ENCODE peak calls at places on chromosome 20, in four cellular contexts. C is IMR-90, R is esophagus squamous epithelium, E is left lung. H is an unnamed sample. For H3K9me3, the result is how much of the 10 kb centered on the place peaks cover.

GRCh38 chr20:688809-689208 is 13.2 kb upstream of the SCRT2 start:
- DNase-seq in R (no peak), C (peak), E (no peak), H (no peak)

GRCh38 chr20:46621492-46621891 is 29.8 kb downstream of the SLC13A3 start:
- DNase-seq in C (peak), E (no peak), R (no peak), H (no peak)

GRCh38 chr20:48783533-48784272 is 44.1 kb downstream of the PREX1 start:
- DNase-seq in E (no peak), R (no peak), C (peak), H (no peak)

GRCh38 chr20:3923818-3924217 is 34.6 kb downstream of the PANK2 start:
- DNase-seq in C (peak), R (no peak), E (no peak), H (no peak)

GRCh38 chr20:44017905-44018683 is 103.4 kb downstream of the TOX2 start:
- DNase-seq in C (peak), E (peak), R (no peak), H (peak)

GRCh38 chr20:19304886-19305415 is 92.5 kb downstream of the SLC24A3 start:
- DNase-seq in C (no peak), R (no peak), E (no peak), H (no peak)

GRCh38 chr20:53609501-53610445 is 16.1 kb upstream of the ZNF217 start:
- DNase-seq in R (peak), C (peak), E (peak), H (no peak)

GRCh38 chr20:36304786-36305495 is 1.2 kb upstream of the DLGAP4 start:
- DNase-seq in C (no peak), R (no peak), E (no peak), H (no peak)

GRCh38 chr20:25083773-25084615 is 2.1 kb upstream of the VSX1 start:
- DNase-seq in C (no peak), R (no peak), E (no peak), H (no peak)

GRCh38 chr20:25083141-25083772 is 1.3 kb upstream of the VSX1 start:
- DNase-seq in C (no peak), E (no peak), R (no peak), H (no peak)

GRCh38 chr20:25085756-25086495 is 4.0 kb upstream of the VSX1 start:
- DNase-seq in E (no peak), C (no peak), R (no peak), H (no peak)

GRCh38 chr20:25082498-25082873 is 545 bp upstream of the VSX1 start:
- DNase-seq in C (no peak), E (no peak), R (no peak), H (no peak)

GRCh38 chr20:25084616-25085187 is 2.8 kb upstream of the VSX1 start:
- DNase-seq in R (no peak), C (no peak), E (no peak), H (no peak)
- H3K9me3 ChIP-seq in R (under half), C (under half), E (under half), H (under half)

DNA sequence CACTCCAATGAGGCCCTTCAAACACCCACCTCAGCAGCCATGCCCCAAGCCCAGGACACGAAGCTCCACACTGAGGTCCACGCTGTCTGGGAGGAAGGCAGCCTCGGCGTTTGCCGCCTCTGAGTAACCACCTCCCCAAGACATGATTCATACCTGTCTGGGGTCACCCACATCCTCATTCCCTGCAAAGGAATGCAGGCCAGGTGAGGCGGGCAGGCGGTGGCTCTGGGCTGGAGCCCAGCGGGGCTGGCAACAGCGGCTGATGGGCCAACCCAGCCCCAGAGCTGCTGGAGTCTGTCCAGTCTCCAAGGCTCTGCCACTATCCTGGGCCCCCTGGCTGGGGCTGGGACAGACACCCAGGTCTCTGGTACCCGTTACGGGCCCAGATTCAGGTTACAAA is 14.8 kb downstream of the PMEPA1 start:
- DNase-seq in C (no peak), E (peak), R (no peak), H (no peak)
- H3K27ac ChIP-seq in C (no peak), E (no peak), R (peak), H (peak)

DNA sequence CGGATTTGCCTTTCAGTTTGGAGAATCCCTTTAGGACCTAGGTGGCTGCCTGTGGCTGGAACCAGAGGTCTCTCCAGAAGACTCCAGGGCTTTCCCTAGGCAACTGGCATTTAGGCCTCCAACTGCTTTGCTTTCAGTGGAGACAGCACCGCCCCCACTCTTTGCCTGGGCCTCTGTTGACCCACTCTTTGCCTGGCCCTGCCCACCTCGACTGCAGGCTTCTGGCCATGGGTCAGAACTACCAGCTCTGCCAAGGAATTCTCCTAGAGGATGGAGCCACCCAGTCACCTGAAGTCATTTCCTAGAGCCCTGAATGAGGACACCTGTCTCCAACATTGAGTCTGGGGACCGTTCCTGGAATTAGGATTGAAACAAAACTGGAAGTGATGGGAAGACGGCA is 439.0 kb upstream of the CDH4 start:
- DNase-seq in C (no peak), R (no peak), E (no peak), H (no peak)
- H3K9me3 ChIP-seq in C (under half), R (under half), E (under half), H (under half)

DNA sequence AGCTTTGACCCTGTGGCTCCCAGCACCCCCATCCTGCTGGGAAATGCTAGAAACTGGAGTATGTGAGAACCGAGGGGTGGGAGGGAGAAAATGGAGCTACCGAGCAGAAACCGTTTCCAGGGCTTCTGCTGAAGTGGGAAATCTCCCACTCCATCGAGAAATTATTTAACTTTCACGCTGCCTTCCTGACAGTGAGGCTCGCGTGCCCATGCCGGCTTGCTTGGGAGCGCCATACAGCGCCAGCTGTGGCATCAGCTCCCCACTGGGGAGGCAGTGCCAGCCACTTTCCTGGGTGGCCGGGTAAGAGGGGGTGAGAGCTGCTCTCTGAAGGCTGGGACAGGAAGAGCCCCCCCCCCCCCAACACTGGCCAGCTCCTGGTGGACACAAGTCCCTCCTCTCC is 268.9 kb downstream of the TAF4 start:
- DNase-seq in C (no peak), E (no peak), R (no peak), H (no peak)
- H3K27ac ChIP-seq in C (no peak), E (no peak), R (no peak), H (no peak)

H was measured in ascending aorta.